ENCODE peak calls at places on chromosomes 16 and 17, in ten cellular contexts. One of them, this sample, is unnamed.

GRCh38 chr16:56355786-56356275 is 69.5 kb downstream of the AMFR start:
- DNase-seq in heart left ventricle: peak
- DNase-seq in kidney epithelial cell: no peak
- DNase-seq in heart right ventricle: no peak
- DNase-seq in cardiac muscle cell: no peak
- DNase-seq in bronchial epithelial cell: no peak
- DNase-seq in tibial nerve: no peak
- DNase-seq in psoas muscle: no peak
- DNase-seq in Caco-2: peak
- DNase-seq in SK-N-SH: peak
- DNase-seq in this sample: no peak

GRCh38 chr17:5510776-5511175 is 24.4 kb downstream of the MIS12 start:
- DNase-seq in kidney epithelial cell: no peak
- DNase-seq in heart right ventricle: no peak
- DNase-seq in bronchial epithelial cell: peak
- DNase-seq in tibial nerve: no peak
- DNase-seq in heart left ventricle: no peak
- DNase-seq in cardiac muscle cell: no peak
- DNase-seq in Caco-2: no peak
- DNase-seq in psoas muscle: no peak
- DNase-seq in SK-N-SH: no peak
- DNase-seq in this sample: no peak

GRCh38 chr17:1011760-1012735 is 15.1 kb downstream of the TIMM22 start:
- DNase-seq in cardiac muscle cell: no peak
- DNase-seq in heart left ventricle: no peak
- DNase-seq in Caco-2: no peak
- DNase-seq in tibial nerve: no peak
- DNase-seq in heart right ventricle: no peak
- DNase-seq in SK-N-SH: no peak
- DNase-seq in psoas muscle: no peak
- DNase-seq in kidney epithelial cell: no peak
- DNase-seq in bronchial epithelial cell: no peak
- DNase-seq in this sample: no peak

GRCh38 chr16:87702325-87702811 is 63.4 kb downstream of the KLHDC4 start:
- DNase-seq in psoas muscle: no peak
- DNase-seq in kidney epithelial cell: no peak
- DNase-seq in tibial nerve: no peak
- DNase-seq in SK-N-SH: peak
- DNase-seq in bronchial epithelial cell: no peak
- DNase-seq in Caco-2: no peak
- DNase-seq in cardiac muscle cell: peak
- DNase-seq in heart right ventricle: no peak
- DNase-seq in heart left ventricle: no peak
- DNase-seq in this sample: peak

GRCh38 chr17:28524476-28525415 is 18.6 kb downstream of the FOXN1 start:
- DNase-seq in Caco-2: peak
- DNase-seq in tibial nerve: no peak
- DNase-seq in heart left ventricle: peak
- DNase-seq in cardiac muscle cell: peak
- DNase-seq in kidney epithelial cell: peak
- DNase-seq in psoas muscle: no peak
- DNase-seq in bronchial epithelial cell: peak
- DNase-seq in SK-N-SH: no peak
- DNase-seq in heart right ventricle: no peak
- DNase-seq in this sample: no peak

GRCh38 chr16:50469744-50470301 is 78.4 kb upstream of the NKD1 start:
- DNase-seq in cardiac muscle cell: peak
- DNase-seq in heart right ventricle: peak
- DNase-seq in SK-N-SH: no peak
- DNase-seq in tibial nerve: no peak
- DNase-seq in bronchial epithelial cell: no peak
- DNase-seq in heart left ventricle: no peak
- DNase-seq in Caco-2: peak
- DNase-seq in kidney epithelial cell: no peak
- DNase-seq in psoas muscle: no peak
- DNase-seq in this sample: no peak

GRCh38 chr16:76634847-76635697 is 357.9 kb downstream of the CNTNAP4 start:
- DNase-seq in bronchial epithelial cell: no peak
- DNase-seq in heart right ventricle: no peak
- DNase-seq in kidney epithelial cell: no peak
- DNase-seq in cardiac muscle cell: no peak
- DNase-seq in Caco-2: no peak
- DNase-seq in heart left ventricle: peak
- DNase-seq in SK-N-SH: no peak
- DNase-seq in tibial nerve: no peak
- DNase-seq in psoas muscle: no peak
- DNase-seq in this sample: no peak

GRCh38 chr17:28846231-28846630 is 3.6 kb upstream of the FAM222B start:
- DNase-seq in tibial nerve: no peak
- DNase-seq in Caco-2: no peak
- DNase-seq in SK-N-SH: no peak
- DNase-seq in heart left ventricle: no peak
- DNase-seq in heart right ventricle: no peak
- DNase-seq in kidney epithelial cell: no peak
- DNase-seq in psoas muscle: peak
- DNase-seq in cardiac muscle cell: no peak
- DNase-seq in bronchial epithelial cell: peak
- DNase-seq in this sample: no peak

GRCh38 chr16:1035066-1035415 is 37.5 kb upstream of the SSTR5 start:
- DNase-seq in tibial nerve: no peak
- DNase-seq in kidney epithelial cell: no peak
- DNase-seq in heart left ventricle: no peak
- DNase-seq in bronchial epithelial cell: no peak
- DNase-seq in heart right ventricle: no peak
- DNase-seq in psoas muscle: no peak
- DNase-seq in Caco-2: no peak
- DNase-seq in SK-N-SH: no peak
- DNase-seq in cardiac muscle cell: no peak
- DNase-seq in this sample: no peak

GRCh38 chr17:43570518-43570928 is 24.4 kb upstream of the ETV4 start:
- DNase-seq in heart left ventricle: no peak
- DNase-seq in Caco-2: no peak
- DNase-seq in cardiac muscle cell: no peak
- DNase-seq in heart right ventricle: no peak
- DNase-seq in psoas muscle: no peak
- DNase-seq in SK-N-SH: no peak
- DNase-seq in bronchial epithelial cell: peak
- DNase-seq in kidney epithelial cell: peak
- DNase-seq in tibial nerve: no peak
- DNase-seq in this sample: no peak

GRCh38 chr17:81710514-81711308 is 1.4 kb upstream of the SLC25A10 start:
- DNase-seq in bronchial epithelial cell: no peak
- DNase-seq in psoas muscle: no peak
- DNase-seq in heart right ventricle: no peak
- DNase-seq in kidney epithelial cell: no peak
- DNase-seq in heart left ventricle: no peak
- DNase-seq in tibial nerve: no peak
- DNase-seq in cardiac muscle cell: no peak
- DNase-seq in Caco-2: no peak
- DNase-seq in SK-N-SH: no peak
- DNase-seq in this sample: no peak

GRCh38 chr17:82911822-82912221 is 72.0 kb upstream of the ZNF750 start:
- DNase-seq in psoas muscle: no peak
- DNase-seq in heart right ventricle: no peak
- DNase-seq in cardiac muscle cell: no peak
- DNase-seq in bronchial epithelial cell: no peak
- DNase-seq in tibial nerve: no peak
- DNase-seq in SK-N-SH: no peak
- DNase-seq in heart left ventricle: no peak
- DNase-seq in kidney epithelial cell: no peak
- DNase-seq in Caco-2: no peak
- DNase-seq in this sample: no peak

GRCh38 chr17:58304735-58305486 is 23.7 kb downstream of the TSPOAP1 start:
- DNase-seq in tibial nerve: no peak
- DNase-seq in psoas muscle: no peak
- DNase-seq in cardiac muscle cell: no peak
- DNase-seq in bronchial epithelial cell: no peak
- DNase-seq in heart right ventricle: no peak
- DNase-seq in Caco-2: no peak
- DNase-seq in heart left ventricle: no peak
- DNase-seq in kidney epithelial cell: no peak
- DNase-seq in SK-N-SH: peak
- DNase-seq in this sample: no peak

GRCh38 chr17:72465191-72466024 is 344.6 kb downstream of the SOX9 start:
- DNase-seq in tibial nerve: no peak
- DNase-seq in heart right ventricle: no peak
- DNase-seq in Caco-2: peak
- DNase-seq in kidney epithelial cell: peak
- DNase-seq in bronchial epithelial cell: peak
- DNase-seq in SK-N-SH: no peak
- DNase-seq in psoas muscle: no peak
- DNase-seq in heart left ventricle: no peak
- DNase-seq in cardiac muscle cell: no peak
- DNase-seq in this sample: peak

GRCh38 chr17:41844971-41845370 is 7.3 kb downstream of the KLHL10 start:
- DNase-seq in SK-N-SH: no peak
- DNase-seq in heart right ventricle: no peak
- DNase-seq in bronchial epithelial cell: peak
- DNase-seq in psoas muscle: no peak
- DNase-seq in Caco-2: no peak
- DNase-seq in heart left ventricle: no peak
- DNase-seq in tibial nerve: no peak
- DNase-seq in cardiac muscle cell: no peak
- DNase-seq in kidney epithelial cell: no peak
- DNase-seq in this sample: no peak

GRCh38 chr16:66842765-66843164 is 1.4 kb upstream of the CA7 start:
- DNase-seq in bronchial epithelial cell: peak
- DNase-seq in cardiac muscle cell: no peak
- DNase-seq in tibial nerve: no peak
- DNase-seq in SK-N-SH: peak
- DNase-seq in kidney epithelial cell: no peak
- DNase-seq in heart right ventricle: no peak
- DNase-seq in psoas muscle: no peak
- DNase-seq in heart left ventricle: no peak
- DNase-seq in Caco-2: no peak
- DNase-seq in this sample: no peak

GRCh38 chr17:74158761-74159160 is 44.7 kb upstream of the RPL38 start:
- DNase-seq in SK-N-SH: no peak
- DNase-seq in cardiac muscle cell: no peak
- DNase-seq in heart right ventricle: no peak
- DNase-seq in tibial nerve: no peak
- DNase-seq in heart left ventricle: no peak
- DNase-seq in psoas muscle: no peak
- DNase-seq in Caco-2: no peak
- DNase-seq in kidney epithelial cell: no peak
- DNase-seq in bronchial epithelial cell: no peak
- DNase-seq in this sample: no peak
- H3K4me3 ChIP-seq in SK-N-SH: no peak
- H3K4me3 ChIP-seq in cardiac muscle cell: no peak
- H3K4me3 ChIP-seq in heart right ventricle: no peak
- H3K4me3 ChIP-seq in tibial nerve: no peak
- H3K4me3 ChIP-seq in heart left ventricle: no peak
- H3K4me3 ChIP-seq in psoas muscle: no peak
- H3K4me3 ChIP-seq in Caco-2: no peak
- H3K4me3 ChIP-seq in kidney epithelial cell: no peak
- H3K4me3 ChIP-seq in bronchial epithelial cell: no peak
- H3K4me3 ChIP-seq in this sample: no peak

GRCh38 chr17:17633310-17633709 is 41.8 kb upstream of the PEMT start:
- DNase-seq in psoas muscle: no peak
- DNase-seq in cardiac muscle cell: no peak
- DNase-seq in Caco-2: no peak
- DNase-seq in heart left ventricle: no peak
- DNase-seq in bronchial epithelial cell: peak
- DNase-seq in SK-N-SH: no peak
- DNase-seq in tibial nerve: no peak
- DNase-seq in heart right ventricle: no peak
- DNase-seq in kidney epithelial cell: no peak
- DNase-seq in this sample: no peak

GRCh38 chr17:17638467-17638866 is 42.8 kb upstream of the RAI1 start:
- DNase-seq in Caco-2: no peak
- DNase-seq in kidney epithelial cell: no peak
- DNase-seq in tibial nerve: no peak
- DNase-seq in heart left ventricle: no peak
- DNase-seq in cardiac muscle cell: no peak
- DNase-seq in heart right ventricle: no peak
- DNase-seq in bronchial epithelial cell: peak
- DNase-seq in psoas muscle: no peak
- DNase-seq in SK-N-SH: no peak
- DNase-seq in this sample: no peak

GRCh38 chr17:17636456-17636855 is 44.8 kb upstream of the RAI1 start:
- DNase-seq in cardiac muscle cell: no peak
- DNase-seq in Caco-2: no peak
- DNase-seq in bronchial epithelial cell: no peak
- DNase-seq in SK-N-SH: no peak
- DNase-seq in psoas muscle: no peak
- DNase-seq in heart left ventricle: no peak
- DNase-seq in tibial nerve: no peak
- DNase-seq in heart right ventricle: no peak
- DNase-seq in kidney epithelial cell: no peak
- DNase-seq in this sample: no peak

GRCh38 chr17:17635126-17635525 is 43.6 kb upstream of the PEMT start:
- DNase-seq in psoas muscle: no peak
- DNase-seq in heart left ventricle: no peak
- DNase-seq in kidney epithelial cell: no peak
- DNase-seq in tibial nerve: no peak
- DNase-seq in cardiac muscle cell: no peak
- DNase-seq in bronchial epithelial cell: no peak
- DNase-seq in SK-N-SH: no peak
- DNase-seq in Caco-2: no peak
- DNase-seq in heart right ventricle: no peak
- DNase-seq in this sample: no peak
- H3K4me3 ChIP-seq in psoas muscle: no peak
- H3K4me3 ChIP-seq in heart left ventricle: no peak
- H3K4me3 ChIP-seq in kidney epithelial cell: no peak
- H3K4me3 ChIP-seq in tibial nerve: no peak
- H3K4me3 ChIP-seq in cardiac muscle cell: no peak
- H3K4me3 ChIP-seq in bronchial epithelial cell: no peak
- H3K4me3 ChIP-seq in SK-N-SH: no peak
- H3K4me3 ChIP-seq in Caco-2: no peak
- H3K4me3 ChIP-seq in heart right ventricle: no peak
- H3K4me3 ChIP-seq in this sample: no peak

DNA sequence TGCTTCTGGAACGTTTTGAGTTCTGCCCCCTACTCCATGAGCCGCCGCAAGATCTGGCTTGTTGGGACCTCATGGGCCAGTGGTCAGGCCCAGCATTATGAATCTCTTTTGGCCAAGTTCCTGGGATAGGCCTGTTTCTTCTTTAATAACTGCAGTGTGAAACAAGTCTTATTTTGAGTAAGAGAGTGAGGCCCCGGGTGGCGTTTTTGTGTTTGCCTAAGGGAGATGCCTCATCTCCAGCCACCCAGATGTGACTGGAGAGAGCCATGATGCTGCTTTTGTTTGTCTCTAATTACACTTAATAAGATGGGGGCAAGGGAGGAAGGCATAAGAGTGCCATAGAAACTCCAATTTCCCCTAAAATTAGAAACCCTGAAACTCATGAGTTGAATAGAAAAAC is 39.8 kb downstream of the KSR1 start:
- DNase-seq in cardiac muscle cell: no peak
- DNase-seq in heart right ventricle: no peak
- DNase-seq in bronchial epithelial cell: no peak
- DNase-seq in kidney epithelial cell: no peak
- DNase-seq in heart left ventricle: no peak
- DNase-seq in SK-N-SH: no peak
- DNase-seq in Caco-2: no peak
- DNase-seq in tibial nerve: no peak
- DNase-seq in psoas muscle: no peak
- DNase-seq in this sample: peak
- H3K4me3 ChIP-seq in cardiac muscle cell: no peak
- H3K4me3 ChIP-seq in heart right ventricle: no peak
- H3K4me3 ChIP-seq in bronchial epithelial cell: no peak
- H3K4me3 ChIP-seq in kidney epithelial cell: no peak
- H3K4me3 ChIP-seq in heart left ventricle: no peak
- H3K4me3 ChIP-seq in SK-N-SH: no peak
- H3K4me3 ChIP-seq in Caco-2: no peak
- H3K4me3 ChIP-seq in tibial nerve: no peak
- H3K4me3 ChIP-seq in psoas muscle: no peak
- H3K4me3 ChIP-seq in this sample: peak

GRCh38 chr17:35214192-35214591 is 20.0 kb upstream of the SLC35G3 start:
- DNase-seq in heart right ventricle: no peak
- DNase-seq in Caco-2: no peak
- DNase-seq in kidney epithelial cell: no peak
- DNase-seq in cardiac muscle cell: no peak
- DNase-seq in psoas muscle: no peak
- DNase-seq in bronchial epithelial cell: no peak
- DNase-seq in SK-N-SH: no peak
- DNase-seq in tibial nerve: no peak
- DNase-seq in heart left ventricle: no peak
- DNase-seq in this sample: no peak
- H3K4me3 ChIP-seq in heart right ventricle: no peak
- H3K4me3 ChIP-seq in Caco-2: no peak
- H3K4me3 ChIP-seq in kidney epithelial cell: no peak
- H3K4me3 ChIP-seq in cardiac muscle cell: no peak
- H3K4me3 ChIP-seq in psoas muscle: no peak
- H3K4me3 ChIP-seq in bronchial epithelial cell: no peak
- H3K4me3 ChIP-seq in SK-N-SH: no peak
- H3K4me3 ChIP-seq in tibial nerve: no peak
- H3K4me3 ChIP-seq in heart left ventricle: no peak
- H3K4me3 ChIP-seq in this sample: no peak

This sample was measured in GM12865.